ENCODE peak calls at places on chromosomes 6 and 20, in six cellular contexts. X, Q, B, Z, R and J are unnamed samples.

GRCh38 chr6:100269189-100269588 is 195.5 kb downstream of the SIM1 start:
- DNase-seq in R (no peak), X (no peak), B (no peak), Z (no peak), Q (peak), J (peak)

GRCh38 chr6:164991573-164991972 is 317.8 kb downstream of the C6orf118 start:
- DNase-seq in R (no peak), B (no peak), Q (no peak), Z (no peak), X (no peak), J (no peak)

GRCh38 chr20:17807670-17808069 is 107.9 kb downstream of the BANF2 start:
- DNase-seq in R (no peak), Z (no peak), X (no peak), B (no peak), Q (no peak), J (no peak)

GRCh38 chr6:53961679-53962370 is 149.4 kb upstream of the MLIP start:
- DNase-seq in B (no peak), Z (no peak), Q (peak), X (no peak), R (peak), J (no peak)

GRCh38 chr20:8535403-8536003 is 403.4 kb downstream of the PLCB1 start:
- DNase-seq in Q (no peak), R (no peak), X (no peak), Z (no peak), B (no peak), J (no peak)

GRCh38 chr6:87682310-87682709 is 19.7 kb downstream of the AKIRIN2 start:
- DNase-seq in Z (no peak), Q (peak), X (no peak), B (no peak), R (no peak), J (no peak)

GRCh38 chr20:3751664-3752385 is 15.7 kb downstream of the ADISSP start:
- DNase-seq in B (peak), Z (peak), R (no peak), X (no peak), Q (peak), J (no peak)

GRCh38 chr6:97978855-97979271 is 695.8 kb upstream of the MMS22L start:
- DNase-seq in Z (no peak), Q (no peak), B (no peak), X (no peak), R (peak), J (no peak)

GRCh38 chr20:61218886-61219480 is 33.1 kb upstream of the CDH4 start:
- DNase-seq in Z (no peak), R (no peak), B (no peak), Q (peak), X (peak), J (no peak)

GRCh38 chr6:128364766-128365519 is 155.5 kb downstream of the PTPRK start:
- DNase-seq in Q (no peak), X (no peak), R (no peak), Z (no peak), B (no peak), J (no peak)

GRCh38 chr6:24883618-24884017 is 52.1 kb downstream of the RIPOR2 start:
- DNase-seq in Z (no peak), B (no peak), Q (peak), X (peak), R (no peak), J (peak)

GRCh38 chr6:142013286-142013685 is 119.4 kb upstream of the GJE1 start:
- DNase-seq in X (peak), Z (no peak), Q (peak), R (no peak), B (no peak), J (peak)

GRCh38 chr20:58040447-58041290 is 187.8 kb downstream of the ANKRD60 start:
- DNase-seq in B (no peak), Z (no peak), Q (no peak), X (no peak), R (no peak), J (no peak)

GRCh38 chr6:34901930-34902329 is 12.9 kb downstream of the ANKS1A start:
- DNase-seq in R (no peak), X (no peak), Z (no peak), Q (peak), B (no peak), J (no peak)

GRCh38 chr20:1334370-1334731 is 5.4 kb upstream of the SDCBP2 start:
- DNase-seq in B (no peak), R (no peak), X (no peak), Q (no peak), Z (no peak), J (no peak)

GRCh38 chr6:166540631-166541331 is 45.7 kb downstream of the RAMACL start:
- DNase-seq in R (no peak), Q (peak), X (no peak), Z (peak), B (no peak), J (no peak)

GRCh38 chr6:97654674-97655073 is 371.7 kb upstream of the MMS22L start:
- DNase-seq in R (no peak), B (no peak), X (no peak), Z (no peak), Q (no peak), J (no peak)

GRCh38 chr6:113591896-113592827 is 265.0 kb upstream of the MARCKS start:
- DNase-seq in R (no peak), X (no peak), Q (peak), B (no peak), Z (peak), J (peak)

GRCh38 chr6:16419636-16420331 is 181.4 kb downstream of the GMPR start:
- DNase-seq in Q (no peak), R (no peak), Z (no peak), B (no peak), X (no peak), J (no peak)

GRCh38 chr6:76633259-76633658 is 560.8 kb upstream of the IMPG1 start:
- DNase-seq in B (no peak), X (no peak), Q (no peak), R (peak), Z (no peak), J (no peak)

GRCh38 chr6:76222189-76222588 is 149.7 kb upstream of the IMPG1 start:
- DNase-seq in X (no peak), Z (no peak), B (no peak), Q (no peak), R (no peak), J (no peak)

GRCh38 chr6:63923139-63923739 is 287.6 kb downstream of the PHF3 start:
- DNase-seq in X (peak), B (no peak), Z (no peak), R (no peak), Q (peak), J (peak)

GRCh38 chr6:90484903-90485302 is 102.0 kb downstream of the MAP3K7 start:
- DNase-seq in Z (no peak), X (no peak), B (no peak), Q (no peak), R (no peak), J (no peak)

GRCh38 chr6:133806358-133806757 is 82.6 kb upstream of the TCF21 start:
- DNase-seq in X (no peak), B (no peak), Z (no peak), Q (peak), R (no peak), J (no peak)

GRCh38 chr20:31523361-31524283 is 9.4 kb downstream of the HM13 start:
- DNase-seq in B (no peak), R (no peak), Z (no peak), X (no peak), Q (peak), J (no peak)

GRCh38 chr6:32941412-32941784 is 570 bp upstream of the HLA-DMB start:
- DNase-seq in B (no peak), R (no peak), Q (no peak), X (no peak), Z (peak), J (no peak)

GRCh38 chr6:168130683-168131371 is 51.8 kb upstream of the FRMD1 start:
- DNase-seq in R (peak), B (no peak), X (no peak), Z (no peak), Q (no peak), J (no peak)

GRCh38 chr6:3324262-3324942 is 65.7 kb downstream of the PSMG4 start:
- DNase-seq in R (no peak), Z (no peak), Q (peak), X (no peak), B (no peak), J (peak)

GRCh38 chr20:51429696-51430095 is 112.8 kb downstream of the NFATC2 start:
- DNase-seq in R (no peak), Z (no peak), Q (no peak), B (no peak), X (no peak), J (no peak)

GRCh38 chr20:51431321-51431720 is 111.2 kb downstream of the NFATC2 start:
- DNase-seq in B (no peak), R (no peak), X (no peak), Z (no peak), Q (no peak), J (no peak)

GRCh38 chr20:51428451-51429143 is 113.9 kb downstream of the NFATC2 start:
- DNase-seq in Q (peak), B (peak), R (peak), Z (no peak), X (no peak), J (no peak)

GRCh38 chr20:51429144-51429482 is 113.4 kb downstream of the NFATC2 start:
- DNase-seq in R (no peak), Z (no peak), Q (no peak), B (no peak), X (no peak), J (no peak)

GRCh38 chr20:51430198-51430950 is 112.1 kb downstream of the NFATC2 start:
- DNase-seq in R (no peak), B (no peak), Q (no peak), X (no peak), Z (no peak), J (no peak)
- H3K4me3 ChIP-seq in R (no peak), B (no peak), Q (no peak), X (no peak), Z (no peak), J (no peak)

GRCh38 chr6:7111095-7111690 is 3.4 kb downstream of the RREB1 start:
- DNase-seq in R (no peak), B (no peak), X (no peak), Q (no peak), Z (no peak), J (no peak)

GRCh38 chr6:7110092-7110792 is 2.5 kb downstream of the RREB1 start:
- DNase-seq in Z (no peak), Q (no peak), X (no peak), B (no peak), R (no peak), J (no peak)

GRCh38 chr6:7107578-7108195 is at the start of gene RREB1:
- DNase-seq in Z (peak), X (no peak), R (peak), Q (peak), B (peak), J (no peak)

GRCh38 chr6:7108196-7108963 is 619 bp downstream of the RREB1 start:
- DNase-seq in B (peak), X (no peak), Q (peak), Z (peak), R (peak), J (no peak)

DNA sequence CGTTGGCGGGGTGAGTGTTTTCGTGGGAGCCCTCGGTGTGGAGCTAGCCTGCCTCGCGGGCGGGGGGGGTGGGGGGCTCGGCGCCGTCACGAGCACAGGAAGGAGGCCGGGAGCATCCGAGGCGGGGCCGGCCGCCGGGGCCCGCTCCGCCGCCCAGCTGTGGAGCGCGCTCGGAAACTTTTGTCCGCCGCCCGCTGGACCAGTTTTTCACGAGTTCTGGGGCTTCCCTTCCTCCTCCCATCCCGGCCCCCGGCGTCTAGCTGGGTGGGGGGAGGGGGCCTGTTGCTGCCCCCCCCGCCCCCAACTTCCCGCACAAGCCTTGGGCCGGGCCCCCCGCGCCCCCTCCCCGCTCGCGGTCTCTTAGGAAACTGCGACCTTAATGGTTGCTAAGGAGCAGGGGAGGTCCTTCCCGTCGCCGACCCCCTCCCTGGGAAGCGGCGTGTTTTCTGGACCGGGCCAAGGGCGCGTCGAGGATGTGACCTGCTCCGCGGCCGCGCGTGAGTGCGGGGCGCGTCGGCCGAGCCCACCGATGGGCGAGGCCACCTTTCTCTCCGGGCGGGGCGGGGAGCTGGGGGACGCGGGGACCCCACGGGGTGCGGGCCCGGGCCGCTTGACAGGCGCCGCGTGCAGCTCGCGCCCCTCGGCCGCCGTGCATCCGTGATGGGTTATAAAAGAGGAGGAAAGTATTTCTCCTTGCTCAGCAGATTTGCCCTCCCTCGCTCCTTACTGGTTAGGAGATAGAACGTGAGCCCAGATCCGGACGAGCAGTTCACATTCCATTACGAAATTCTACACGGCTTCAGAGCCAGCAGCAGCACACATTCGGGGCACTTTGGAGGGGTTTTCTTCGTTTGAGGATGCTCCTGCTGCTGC is 1.4 kb downstream of the RREB1 start:
- DNase-seq in Q (peak), X (peak), R (peak), Z (peak), B (peak), J (peak)
- TF ChIP-seq CTCF in Q (no peak), X (no peak), R (no peak), Z (no peak), B (no peak), J (no peak)

GRCh38 chr6:117138920-117139319 is 126.4 kb upstream of the VGLL2 start:
- DNase-seq in Q (no peak), Z (peak), B (no peak), X (no peak), R (no peak), J (no peak)

GRCh38 chr6:117138407-117138806 is 127.0 kb upstream of the VGLL2 start:
- DNase-seq in Q (no peak), R (no peak), B (no peak), X (no peak), Z (no peak), J (no peak)

GRCh38 chr6:117142995-117143394 is 122.4 kb upstream of the VGLL2 start:
- DNase-seq in Z (no peak), X (no peak), Q (no peak), B (no peak), R (no peak), J (no peak)

GRCh38 chr6:117143647-117144046 is 121.7 kb upstream of the VGLL2 start:
- DNase-seq in R (no peak), Z (no peak), X (no peak), B (no peak), Q (no peak), J (no peak)

GRCh38 chr6:117142145-117142544 is 123.2 kb upstream of the VGLL2 start:
- DNase-seq in X (no peak), R (no peak), Z (no peak), B (no peak), Q (no peak), J (no peak)
- H3K4me3 ChIP-seq in X (no peak), R (no peak), Z (no peak), B (no peak), Q (no peak), J (no peak)

DNA sequence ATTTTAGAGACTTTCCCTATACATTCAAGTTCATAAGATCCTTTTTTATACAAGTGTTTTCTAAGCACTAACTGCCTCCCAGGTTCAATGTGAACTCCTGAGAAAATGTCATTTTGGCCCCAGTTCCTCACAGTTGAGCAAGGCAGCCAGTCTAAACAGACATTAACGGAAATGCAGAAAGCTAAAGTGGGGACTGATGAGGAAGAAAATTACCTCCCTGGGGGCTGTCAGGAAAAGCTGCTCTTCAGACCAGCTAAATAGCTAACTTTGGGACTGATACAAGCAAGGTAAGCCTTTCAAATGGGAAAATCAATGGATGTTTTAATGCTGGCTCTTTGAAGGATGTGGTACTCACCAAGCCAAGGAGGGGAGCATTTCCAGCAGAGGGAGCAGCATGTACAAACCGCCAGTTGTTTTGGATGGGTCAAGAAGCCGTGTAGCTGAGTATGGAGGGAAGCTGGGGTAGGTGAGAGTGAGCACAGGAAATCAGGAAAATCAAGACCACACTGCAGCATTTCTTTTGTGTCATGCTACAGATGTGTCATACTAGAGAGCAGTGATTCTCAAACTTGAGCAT is 180.8 kb upstream of the CHD6 start:
- DNase-seq in R (peak), B (no peak), X (no peak), Z (no peak), Q (no peak), J (no peak)
- TF ChIP-seq CTCF in R (peak), B (no peak), X (no peak), Z (no peak), Q (no peak), J (no peak)

DNA sequence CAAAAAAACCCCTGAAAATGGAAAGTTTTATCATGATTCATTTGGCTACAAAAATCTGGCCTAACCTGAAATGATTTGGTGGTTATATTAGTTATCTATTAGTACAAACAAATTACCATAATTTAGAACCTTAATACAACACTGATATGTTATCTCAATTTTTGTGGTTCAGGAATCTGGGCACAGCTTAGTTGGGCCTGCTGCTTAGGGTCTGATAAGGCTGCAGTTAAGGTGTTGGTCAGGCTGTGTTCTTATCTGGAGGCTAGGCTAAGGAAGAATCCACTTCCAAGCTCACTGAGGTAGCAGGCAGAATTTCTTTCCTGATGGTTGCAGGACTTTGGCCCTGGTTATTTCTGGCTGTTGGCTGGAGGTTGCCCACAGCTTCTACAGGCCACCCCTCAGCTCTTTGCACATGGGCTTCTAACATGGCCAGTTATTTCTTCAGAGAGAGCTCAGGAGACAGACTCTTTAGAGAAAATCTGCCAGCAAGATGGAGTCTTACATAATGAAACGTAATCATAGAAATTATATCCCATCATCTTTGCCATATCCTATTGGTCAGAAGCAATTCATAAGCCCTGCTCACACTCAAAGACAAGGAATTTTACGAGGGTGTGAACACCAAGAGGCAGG is 11.4 kb downstream of the TRIM38 start:
- DNase-seq in Q (peak), R (peak), X (no peak), Z (no peak), B (no peak), J (no peak)
- H3K4me3 ChIP-seq in Q (no peak), R (no peak), X (no peak), Z (no peak), B (no peak), J (no peak)

DNA sequence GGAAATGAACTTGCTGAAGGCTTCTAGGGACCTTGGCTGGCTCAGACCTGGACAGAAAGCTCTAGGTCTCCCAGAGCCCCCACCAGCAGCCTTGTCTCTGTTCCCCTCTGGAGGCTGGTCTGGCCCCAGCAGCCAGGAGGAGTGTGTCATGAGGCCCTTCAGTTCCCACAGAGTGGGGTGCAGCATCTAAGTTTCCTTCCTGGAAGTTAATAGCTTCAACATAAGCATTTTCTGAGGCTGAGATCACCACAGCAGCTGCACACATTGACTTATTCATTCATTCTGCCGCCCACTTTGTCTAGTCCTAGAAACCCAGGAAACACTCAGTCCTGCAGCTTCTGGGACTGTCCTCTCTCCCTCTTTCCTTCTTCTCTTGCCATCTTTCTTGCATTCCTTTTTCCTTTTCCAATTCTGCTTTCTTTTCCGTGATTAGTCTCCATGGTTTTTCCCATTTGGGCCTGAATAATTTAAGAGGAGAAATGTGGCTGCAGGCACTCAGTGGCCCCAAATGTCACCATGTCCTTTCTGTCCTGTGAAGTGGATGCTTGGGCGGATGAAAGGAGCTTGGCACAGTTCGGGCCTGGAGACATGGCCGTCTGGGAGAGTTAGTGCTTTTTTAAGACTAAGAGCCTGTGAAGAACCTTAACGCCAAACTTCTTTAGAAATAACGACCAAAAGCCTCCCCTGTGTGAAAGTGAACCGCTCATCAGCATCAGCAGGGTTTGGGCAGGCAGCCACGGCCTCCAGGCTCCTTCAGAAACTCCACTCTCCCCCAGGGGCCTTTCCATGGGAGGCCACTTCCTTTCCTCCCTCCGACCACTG is 31.0 kb upstream of the PCMTD2 start:
- DNase-seq in X (peak), B (no peak), Z (no peak), R (no peak), Q (peak), J (peak)
- TF ChIP-seq CTCF in X (no peak), B (no peak), Z (no peak), R (no peak), Q (peak), J (no peak)

DNA sequence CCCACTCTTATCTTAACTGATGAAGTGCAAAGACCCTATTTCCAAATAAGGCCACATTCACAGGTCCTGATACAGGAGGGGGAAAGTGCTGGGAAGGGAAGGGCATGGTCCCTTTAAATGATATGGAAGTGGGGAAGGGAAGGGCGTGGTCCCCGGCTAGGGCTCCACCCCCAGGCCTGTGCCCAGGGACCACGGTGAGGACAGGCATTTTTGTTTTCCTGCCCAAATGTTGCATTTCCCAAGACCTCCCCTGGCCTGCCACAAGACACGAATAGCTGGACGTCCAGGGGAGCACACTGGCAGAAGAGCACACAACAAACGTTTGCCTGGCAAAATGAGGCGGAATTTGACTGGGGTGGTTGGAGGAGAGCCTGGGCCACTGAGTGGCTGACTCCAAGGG is 16.1 kb upstream of the HFE start:
- DNase-seq in X (no peak), B (no peak), Z (no peak), Q (no peak), R (no peak), J (no peak)
- H3K4me3 ChIP-seq in X (no peak), B (no peak), Z (no peak), Q (no peak), R (no peak), J (no peak)